ENCODE peak calls at places on chromosomes 13 and 19, in six cellular contexts. C is H1, K is HepG2, S is SK-N-SH, O is stomach, N is breast epithelium. I is an unnamed sample.

GRCh38 chr13:111341886-111342285 is 21.4 kb downstream of the TEX29 start:
- DNase-seq in C (no peak), K (no peak), S (no peak), O (no peak), N (no peak), I (no peak)

GRCh38 chr13:43792456-43792855 is 5.7 kb upstream of the ENOX1 start:
- DNase-seq in C (no peak), K (no peak), S (no peak), O (no peak), N (no peak), I (no peak)

GRCh38 chr19:3507371-3508120 is 1.4 kb downstream of the FZR1 start:
- DNase-seq in C (peak; percentile 75), K (peak; percentile 74), S (peak; percentile 55), O (peak; percentile 35), N (peak; percentile 51), I (no peak)

GRCh38 chr19:4414800-4415251 is 12.4 kb downstream of the CHAF1A start:
- DNase-seq in C (no peak), K (no peak), S (no peak), O (no peak), N (no peak), I (no peak)

GRCh38 chr13:108915095-108915633 is 285.8 kb downstream of the MYO16 start:
- DNase-seq in C (no peak), K (peak; percentile 24), S (peak; percentile 41), O (no peak), N (no peak), I (no peak)

GRCh38 chr13:89554801-89555200 is 1792.7 kb upstream of the MIR17HG start:
- DNase-seq in C (no peak), K (peak; percentile 7), S (no peak), O (no peak), N (no peak), I (no peak)

GRCh38 chr19:8611890-8612806 is 1.6 kb upstream of the ADAMTS10 start:
- DNase-seq in C (no peak), K (no peak), S (no peak), O (no peak), N (no peak), I (peak; percentile 85)

GRCh38 chr13:30569901-30570576 is 47.7 kb upstream of the USPL1 start:
- DNase-seq in C (peak; percentile 40), K (peak; percentile 52), S (no peak), O (peak; percentile 35), N (peak; percentile 33), I (peak; percentile 73)

GRCh38 chr19:6616011-6616410 is 25.1 kb upstream of the CD70 start:
- DNase-seq in C (no peak), K (no peak), S (no peak), O (no peak), N (no peak), I (no peak)

GRCh38 chr13:50129065-50129922 is 114.0 kb downstream of the KCNRG start:
- DNase-seq in C (peak; percentile 65), K (no peak), S (no peak), O (no peak), N (no peak), I (no peak)

GRCh38 chr13:50129923-50130685 is 114.9 kb downstream of the KCNRG start:
- DNase-seq in C (peak; percentile 77), K (no peak), S (peak; percentile 77), O (no peak), N (no peak), I (peak; percentile 70)

GRCh38 chr13:50128406-50129048 is 113.3 kb downstream of the KCNRG start:
- DNase-seq in C (no peak), K (no peak), S (no peak), O (no peak), N (no peak), I (no peak)

GRCh38 chr13:50131998-50132936 is 117.0 kb downstream of the KCNRG start:
- DNase-seq in C (no peak), K (no peak), S (no peak), O (no peak), N (no peak), I (no peak)

DNA sequence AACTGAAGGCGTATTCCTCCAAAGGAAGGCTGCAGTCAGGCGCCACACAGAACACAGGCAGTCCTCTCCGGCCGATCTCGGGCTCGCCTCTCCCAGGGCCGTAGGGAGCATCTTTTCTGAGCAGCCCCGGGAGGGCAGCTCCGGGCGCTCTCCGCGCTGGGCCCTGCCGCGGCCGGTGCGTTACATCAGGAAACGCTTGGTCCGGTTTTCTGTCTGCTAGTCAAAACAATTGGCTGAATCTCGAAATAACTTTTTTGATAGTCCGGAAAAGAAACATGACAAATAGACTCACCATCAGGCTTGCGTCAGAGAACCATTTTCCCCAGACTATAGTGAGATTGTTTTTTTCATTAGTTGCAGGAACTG is 115.4 kb downstream of the KCNRG start:
- DNase-seq in C (peak; percentile 67), K (no peak), S (peak; percentile 75), O (no peak), N (no peak), I (no peak)
- H3K4me3 ChIP-seq in C (peak overlapping the region; percentile 45), K (peak overlapping the region; percentile 45), S (peak overlapping the region; percentile 50), O (peak overlapping the region; percentile 37), N (peak overlapping the region; percentile 49), I (peak overlapping the region; percentile 11)

GRCh38 chr19:39379865-39380399 is 11.0 kb downstream of the PAF1 start:
- DNase-seq in C (no peak), K (no peak), S (no peak), O (no peak), N (no peak), I (no peak)
- H3K27ac ChIP-seq in C (no peak overlapping the region), K (no peak overlapping the region), S (no peak overlapping the region), O (no peak overlapping the region), N (peak overlapping the region; percentile 13), I (no peak overlapping the region)

DNA sequence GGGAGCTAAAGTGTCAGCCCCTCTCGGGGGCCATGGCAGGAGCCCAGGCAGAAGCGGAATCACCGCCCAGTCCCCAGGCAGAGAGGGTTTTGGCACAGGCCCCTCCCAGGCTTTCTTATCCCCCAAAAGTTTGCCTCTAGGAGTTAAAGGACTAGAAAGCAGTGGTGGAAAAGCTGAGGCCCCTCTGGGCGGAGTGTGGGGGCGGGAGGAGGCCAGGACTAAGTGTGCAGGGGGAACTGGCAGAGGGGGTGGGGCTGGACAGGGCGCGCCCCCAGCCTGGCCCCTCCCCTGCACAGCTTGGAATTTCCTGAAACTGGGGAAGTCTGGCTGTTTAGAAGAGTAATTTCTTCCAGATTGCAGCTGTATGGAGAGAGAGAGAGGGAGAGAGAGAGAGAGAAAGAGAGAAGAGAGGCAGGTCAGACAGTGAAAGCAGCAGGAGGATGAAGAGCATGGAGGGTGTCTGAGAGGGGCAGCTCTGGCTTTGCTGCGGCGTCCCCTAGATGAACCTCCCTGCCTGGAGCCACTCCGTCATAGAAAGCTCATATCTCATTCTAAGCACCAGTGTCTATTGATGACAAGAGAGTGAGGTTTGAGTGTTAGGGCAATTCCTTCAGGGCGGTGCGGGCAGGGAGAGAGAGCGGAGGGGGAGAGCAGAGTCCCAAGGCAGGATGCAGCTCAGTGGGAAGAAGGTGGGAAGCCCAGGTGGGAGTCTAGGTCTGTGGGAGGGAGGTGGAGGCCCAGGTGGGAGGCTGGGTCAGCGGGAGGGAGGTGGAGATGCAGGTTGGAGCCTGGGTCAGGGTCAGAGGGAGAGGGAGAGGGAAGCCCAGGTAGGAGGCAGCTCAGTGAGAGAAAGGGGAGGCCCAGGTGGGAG is at the start of gene CDC42EP5:
- DNase-seq in C (no peak), K (no peak), S (peak; percentile 60), O (peak; percentile 50), N (peak; percentile 72), I (peak; percentile 91)
- TF ChIP-seq POLR2AphosphoS5 in C (no peak), K (no peak), S (no peak), O (peak; percentile 48), N (no peak), I (peak; percentile 86)

GRCh38 chr19:1156305-1156801 is 17.7 kb downstream of the SBNO2 start:
- DNase-seq in C (no peak), K (no peak), S (no peak), O (no peak), N (no peak), I (no peak)

GRCh38 chr19:1153891-1154730 is 20.0 kb downstream of the SBNO2 start:
- DNase-seq in C (no peak), K (no peak), S (no peak), O (no peak), N (no peak), I (no peak)

GRCh38 chr19:1154731-1155351 is 19.2 kb downstream of the SBNO2 start:
- DNase-seq in C (no peak), K (peak; percentile 67), S (peak; percentile 86), O (peak; percentile 87), N (peak; percentile 84), I (peak; percentile 96)

GRCh38 chr19:1156830-1157615 is 17.0 kb downstream of the SBNO2 start:
- DNase-seq in C (no peak), K (no peak), S (no peak), O (no peak), N (no peak), I (no peak)

GRCh38 chr19:1155352-1156304 is 18.4 kb downstream of the SBNO2 start:
- DNase-seq in C (no peak), K (no peak), S (no peak), O (no peak), N (no peak), I (no peak)
- H3K4me3 ChIP-seq in C (no peak overlapping the region), K (no peak overlapping the region), S (no peak overlapping the region), O (peak overlapping the region; percentile 31), N (peak overlapping the region; percentile 26), I (no peak overlapping the region)

DNA sequence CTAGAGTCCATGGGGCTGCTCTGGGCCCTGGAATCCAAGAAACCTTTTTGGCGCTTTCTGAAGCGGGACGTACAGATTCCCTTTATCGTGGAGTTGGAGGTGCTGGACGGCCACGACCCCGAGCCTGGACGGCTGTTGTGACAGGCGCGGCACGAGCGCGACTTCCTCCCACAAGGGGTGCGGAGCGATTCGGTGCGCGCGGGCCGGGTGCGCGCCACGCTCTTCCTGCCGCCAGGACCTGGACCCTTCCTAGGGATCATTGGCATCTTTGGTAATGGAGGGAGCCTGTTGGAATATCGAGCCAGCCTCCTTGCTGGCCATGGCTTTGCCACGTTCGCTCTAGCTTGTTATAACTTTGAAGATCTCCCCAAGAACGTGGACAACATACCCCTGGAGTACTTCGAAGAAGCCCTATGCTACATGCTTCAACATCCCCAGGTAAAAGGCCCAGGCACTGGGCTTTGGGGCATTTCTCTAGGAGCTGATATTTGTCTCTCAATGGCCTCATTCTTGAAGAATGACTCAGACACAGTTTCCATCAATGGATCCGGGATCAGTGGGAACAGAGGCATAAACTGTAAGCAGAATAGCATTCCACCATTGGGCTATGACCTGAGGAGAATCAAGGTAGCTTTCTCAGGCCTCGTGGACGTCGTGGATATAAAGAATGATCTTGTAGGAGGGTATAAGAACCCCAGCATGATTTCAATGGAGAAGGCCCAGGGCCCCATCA is 3.5 kb upstream of the ZFP82 start:
- DNase-seq in C (no peak), K (no peak), S (no peak), O (no peak), N (no peak), I (no peak)
- H3K27ac ChIP-seq in C (no peak overlapping the region), K (no peak overlapping the region), S (no peak overlapping the region), O (peak overlapping the region; percentile 50), N (no peak overlapping the region), I (peak overlapping the region; percentile 59)

GRCh38 chr19:18194554-18195238 is 1.7 kb downstream of the MPV17L2 start:
- DNase-seq in C (peak; percentile 76), K (no peak), S (peak; percentile 88), O (no peak), N (peak; percentile 81), I (peak; percentile 90)
- TF ChIP-seq POLR2AphosphoS5 in C (no peak), K (no peak), S (no peak), O (no peak), N (no peak), I (no peak)

GRCh38 chr13:39811696-39812095 is 156.2 kb downstream of the COG6 start:
- DNase-seq in C (no peak), K (no peak), S (no peak), O (no peak), N (no peak), I (no peak)
- H3K4me3 ChIP-seq in C (no peak overlapping the region), K (no peak overlapping the region), S (no peak overlapping the region), O (no peak overlapping the region), N (no peak overlapping the region), I (no peak overlapping the region)

GRCh38 chr13:33766724-33767123 is 51.2 kb upstream of the RFC3 start:
- DNase-seq in C (no peak), K (no peak), S (no peak), O (no peak), N (no peak), I (no peak)
- H3K27ac ChIP-seq in C (no peak overlapping the region), K (no peak overlapping the region), S (no peak overlapping the region), O (no peak overlapping the region), N (no peak overlapping the region), I (no peak overlapping the region)